ENCODE peak calls at places on chromosomes 12 and 14, in six cellular contexts. M is cardiac muscle cell, I is lung, V is stomach, G is PC-3, D is heart left ventricle. S is an unnamed sample.

GRCh38 chr14:85660243-85660922 is 130.4 kb downstream of the FLRT2 start:
- DNase-seq in M (no peak), I (no peak), V (no peak), G (no peak), D (no peak), S (no peak)

GRCh38 chr14:68144051-68144681 is 324.6 kb downstream of the RAD51B start:
- DNase-seq in M (peak), I (no peak), V (no peak), G (no peak), D (peak), S (peak)

GRCh38 chr12:64584173-64584555 is 26.1 kb upstream of the RASSF3 start:
- DNase-seq in M (no peak), I (no peak), V (no peak), G (no peak), D (no peak), S (no peak)

GRCh38 chr12:64528616-64529015 is 76.7 kb downstream of the TBK1 start:
- DNase-seq in M (no peak), I (no peak), V (no peak), G (peak), D (no peak), S (no peak)

GRCh38 chr12:94229902-94230301 is 81.5 kb downstream of the PLXNC1 start:
- DNase-seq in M (no peak), I (no peak), V (no peak), G (no peak), D (no peak), S (no peak)

GRCh38 chr12:70186436-70186835 is 56.8 kb upstream of the CNOT2 start:
- DNase-seq in M (no peak), I (no peak), V (no peak), G (no peak), D (no peak), S (no peak)

GRCh38 chr14:105380656-105381210 is 17.6 kb upstream of the TEX22 start:
- DNase-seq in M (no peak), I (no peak), V (no peak), G (no peak), D (no peak), S (no peak)

GRCh38 chr14:72237722-72238666 is 305.8 kb downstream of the RGS6 start:
- DNase-seq in M (no peak), I (no peak), V (no peak), G (no peak), D (no peak), S (no peak)

GRCh38 chr12:131112016-131112415 is 158.3 kb downstream of the ADGRD1 start:
- DNase-seq in M (no peak), I (no peak), V (no peak), G (no peak), D (no peak), S (no peak)

GRCh38 chr12:27549231-27549800 is 25.3 kb downstream of the PPFIBP1 start:
- DNase-seq in M (peak), I (no peak), V (no peak), G (peak), D (no peak), S (no peak)

GRCh38 chr14:37420622-37421021 is 174.4 kb downstream of the FOXA1 start:
- DNase-seq in M (no peak), I (no peak), V (no peak), G (no peak), D (no peak), S (no peak)

GRCh38 chr14:73235531-73236155 is 1.7 kb upstream of the PAPLN start:
- DNase-seq in M (peak), I (no peak), V (no peak), G (no peak), D (no peak), S (peak)

GRCh38 chr12:96510306-96510764 is 21.0 kb downstream of the CFAP54 start:
- DNase-seq in M (peak), I (no peak), V (no peak), G (no peak), D (no peak), S (no peak)

GRCh38 chr14:47557894-47558293 is 117.5 kb downstream of the MDGA2 start:
- DNase-seq in M (no peak), I (no peak), V (no peak), G (peak), D (no peak), S (no peak)

GRCh38 chr14:37618498-37619041 is 23.1 kb downstream of the TTC6 start:
- DNase-seq in M (no peak), I (no peak), V (no peak), G (no peak), D (no peak), S (no peak)

GRCh38 chr12:85574291-85574690 is 261.9 kb downstream of the RASSF9 start:
- DNase-seq in M (no peak), I (no peak), V (no peak), G (no peak), D (no peak), S (no peak)

GRCh38 chr12:75553865-75554555 is 42.6 kb upstream of the KRR1 start:
- DNase-seq in M (no peak), I (no peak), V (no peak), G (no peak), D (no peak), S (no peak)

GRCh38 chr12:2844786-2845185 is 10.0 kb upstream of the NRIP2 start:
- DNase-seq in M (no peak), I (no peak), V (no peak), G (no peak), D (no peak), S (no peak)

GRCh38 chr12:41293011-41293410 is 104.9 kb downstream of the PDZRN4 start:
- DNase-seq in M (no peak), I (no peak), V (no peak), G (peak), D (no peak), S (no peak)

GRCh38 chr12:78340406-78340805 is 509.7 kb downstream of the NAV3 start:
- DNase-seq in M (no peak), I (no peak), V (no peak), G (no peak), D (no peak), S (no peak)

GRCh38 chr12:65656904-65657351 is 167.4 kb upstream of the HMGA2 start:
- DNase-seq in M (peak), I (no peak), V (no peak), G (peak), D (no peak), S (no peak)

GRCh38 chr14:94180655-94181271 is 6.6 kb downstream of the PPP4R4 start:
- DNase-seq in M (peak), I (no peak), V (no peak), G (peak), D (no peak), S (no peak)

GRCh38 chr12:5873341-5873919 is 71.6 kb downstream of the ANO2 start:
- DNase-seq in M (no peak), I (no peak), V (no peak), G (no peak), D (no peak), S (no peak)

GRCh38 chr12:32264995-32265394 is 134.4 kb upstream of the FGD4 start:
- DNase-seq in M (peak), I (no peak), V (no peak), G (no peak), D (no peak), S (no peak)

GRCh38 chr14:35666429-35667043 is 132.6 kb downstream of the INSM2 start:
- DNase-seq in M (no peak), I (no peak), V (no peak), G (no peak), D (no peak), S (no peak)

GRCh38 chr14:75156901-75157300 is 19.5 kb downstream of the TMED10 start:
- DNase-seq in M (no peak), I (no peak), V (no peak), G (peak), D (no peak), S (no peak)

GRCh38 chr12:105961821-105962671 is 176.7 kb downstream of the NUAK1 start:
- DNase-seq in M (no peak), I (no peak), V (no peak), G (no peak), D (no peak), S (no peak)

GRCh38 chr12:84636801-84637285 is 275.8 kb downstream of the SLC6A15 start:
- DNase-seq in M (no peak), I (no peak), V (no peak), G (peak), D (no peak), S (no peak)

GRCh38 chr14:69096766-69097475 is 56.0 kb downstream of the DCAF5 start:
- DNase-seq in M (peak), I (no peak), V (no peak), G (no peak), D (no peak), S (no peak)

GRCh38 chr14:68952544-68953535 is 26.3 kb downstream of the ACTN1 start:
- DNase-seq in M (peak), I (no peak), V (no peak), G (no peak), D (peak), S (peak)

GRCh38 chr14:53741379-53742225 is 215.0 kb downstream of the BMP4 start:
- DNase-seq in M (no peak), I (no peak), V (no peak), G (no peak), D (no peak), S (no peak)

GRCh38 chr12:49538740-49539403 is at the start of gene KCNH3:
- DNase-seq in M (peak), I (peak), V (peak), G (peak), D (peak), S (peak)

GRCh38 chr12:12548713-12549112 is 13.9 kb downstream of the DUSP16 start:
- DNase-seq in M (no peak), I (no peak), V (no peak), G (no peak), D (no peak), S (no peak)

GRCh38 chr12:85191-85666 is 18.7 kb downstream of the IQSEC3 start:
- DNase-seq in M (no peak), I (no peak), V (no peak), G (no peak), D (no peak), S (no peak)

GRCh38 chr12:70722584-70723343 is 85.5 kb upstream of the PTPRB start:
- DNase-seq in M (peak), I (no peak), V (no peak), G (no peak), D (no peak), S (no peak)

GRCh38 chr14:73935666-73936065 is 14.2 kb downstream of the FAM161B start:
- DNase-seq in M (peak), I (no peak), V (no peak), G (peak), D (no peak), S (no peak)

GRCh38 chr12:130762319-130762675 is 46.2 kb upstream of the RIMBP2 start:
- DNase-seq in M (no peak), I (no peak), V (no peak), G (no peak), D (no peak), S (no peak)

GRCh38 chr14:82080319-82080718 is 546.7 kb upstream of the SEL1L start:
- DNase-seq in M (no peak), I (no peak), V (no peak), G (no peak), D (no peak), S (no peak)

DNA sequence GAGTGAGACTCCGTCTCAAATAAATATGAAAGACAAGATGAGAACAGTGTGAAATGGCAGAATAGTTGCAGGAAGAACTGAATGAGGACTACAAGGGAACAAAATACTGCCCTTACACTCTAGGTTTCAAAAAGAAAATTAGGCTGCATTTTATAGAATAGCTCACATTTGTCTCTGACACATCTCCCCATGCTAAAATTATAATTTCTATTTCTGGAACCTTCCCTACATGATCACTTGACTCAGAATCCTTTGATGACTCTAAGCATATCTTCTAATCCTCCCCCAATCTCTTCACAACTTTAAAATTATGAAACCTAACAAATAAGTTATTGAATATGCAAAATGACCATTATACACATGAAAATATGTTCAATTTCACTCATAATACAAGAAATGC is 4.4 kb upstream of the HIGD1C start:
- DNase-seq in M (no peak), I (no peak), V (no peak), G (no peak), D (no peak), S (no peak)
- H3K27ac ChIP-seq in M (no peak), I (no peak), V (no peak), G (no peak), D (no peak), S (no peak)

DNA sequence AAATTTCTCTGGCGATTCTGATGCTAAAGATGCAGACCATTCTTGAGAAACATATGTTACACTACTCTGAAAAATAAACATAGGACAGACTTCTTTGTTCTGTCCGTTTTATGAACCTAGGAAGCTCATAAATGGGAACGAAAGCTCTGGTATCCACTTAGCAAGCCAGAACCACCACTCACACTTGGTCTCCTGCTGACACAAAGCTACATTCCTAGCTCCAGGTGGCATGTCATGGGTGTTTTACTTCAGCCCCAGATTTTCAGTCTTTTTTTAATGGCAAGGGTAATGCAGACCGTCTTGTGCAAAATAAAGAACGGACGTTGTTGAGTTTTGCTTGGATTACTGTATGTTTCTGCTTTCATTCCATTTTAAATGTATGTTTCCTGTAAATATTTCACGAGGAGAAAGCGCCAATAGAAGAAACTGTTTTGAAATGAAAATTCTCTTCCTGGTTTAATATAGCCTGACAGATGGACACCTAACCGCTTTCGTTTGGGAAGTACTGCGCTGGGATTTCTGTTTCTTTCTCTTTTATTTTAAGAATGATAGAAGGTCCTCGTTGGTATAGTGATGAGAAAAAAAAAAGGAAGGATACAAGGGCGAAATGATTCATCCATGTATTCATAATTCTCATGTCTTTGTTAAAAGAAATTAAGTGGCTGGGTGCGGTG is 820 bp upstream of the COQ5 start:
- DNase-seq in M (peak), I (no peak), V (peak), G (peak), D (no peak), S (peak)
- TF ChIP-seq CTCF in M (no peak), I (no peak), V (no peak), G (peak), D (no peak), S (no peak)

GRCh38 chr12:51827925-51828818 is 20.3 kb downstream of the FIGNL2 start:
- DNase-seq in M (peak), I (peak), V (peak), G (peak), D (no peak), S (no peak)
- H3K27ac ChIP-seq in M (peak), I (peak), V (peak), G (peak), D (no peak), S (no peak)

GRCh38 chr12:47223848-47224213 is 144.1 kb upstream of the AMIGO2 start:
- DNase-seq in M (peak), I (no peak), V (peak), G (no peak), D (peak), S (peak)
- TF ChIP-seq CTCF in M (no peak), I (no peak), V (no peak), G (no peak), D (no peak), S (no peak)

GRCh38 chr14:30468354-30468753 is 90.6 kb upstream of the G2E3 start:
- DNase-seq in M (no peak), I (no peak), V (no peak), G (no peak), D (no peak), S (no peak)
- H3K27ac ChIP-seq in M (no peak), I (no peak), V (no peak), G (no peak), D (no peak), S (no peak)

DNA sequence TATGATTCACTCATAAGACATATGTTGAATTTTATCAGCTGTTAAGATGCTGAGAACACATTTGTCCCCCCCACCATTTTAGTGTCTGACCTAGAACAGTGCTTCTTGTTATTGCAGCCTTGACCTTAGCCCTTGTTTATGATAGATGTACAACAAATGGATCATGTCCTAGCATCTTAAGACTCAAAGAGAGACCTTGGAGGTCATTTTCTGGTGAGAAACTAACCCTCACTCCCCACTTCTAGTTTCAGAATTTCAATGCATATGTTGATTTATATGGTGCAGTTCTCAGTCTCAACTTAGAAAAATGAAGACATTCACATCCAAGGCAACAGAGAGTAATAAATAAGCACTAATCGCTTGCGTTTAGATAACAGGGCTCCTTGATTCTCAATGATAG is 391.2 kb downstream of the AEBP2 start:
- DNase-seq in M (no peak), I (no peak), V (no peak), G (no peak), D (no peak), S (no peak)
- TF ChIP-seq CTCF in M (no peak), I (no peak), V (no peak), G (no peak), D (no peak), S (no peak)

GRCh38 chr12:58086930-58087329 is 145.6 kb downstream of the ATP23 start:
- DNase-seq in M (no peak), I (no peak), V (no peak), G (no peak), D (no peak), S (no peak)
- H3K27ac ChIP-seq in M (no peak), I (no peak), V (no peak), G (no peak), D (no peak), S (no peak)

GRCh38 chr12:112087851-112088250 is 20.7 kb downstream of the NAA25 start:
- DNase-seq in M (no peak), I (no peak), V (no peak), G (no peak), D (no peak), S (no peak)

GRCh38 chr12:112091563-112091962 is 17.0 kb downstream of the NAA25 start:
- DNase-seq in M (no peak), I (no peak), V (no peak), G (no peak), D (no peak), S (no peak)

DNA sequence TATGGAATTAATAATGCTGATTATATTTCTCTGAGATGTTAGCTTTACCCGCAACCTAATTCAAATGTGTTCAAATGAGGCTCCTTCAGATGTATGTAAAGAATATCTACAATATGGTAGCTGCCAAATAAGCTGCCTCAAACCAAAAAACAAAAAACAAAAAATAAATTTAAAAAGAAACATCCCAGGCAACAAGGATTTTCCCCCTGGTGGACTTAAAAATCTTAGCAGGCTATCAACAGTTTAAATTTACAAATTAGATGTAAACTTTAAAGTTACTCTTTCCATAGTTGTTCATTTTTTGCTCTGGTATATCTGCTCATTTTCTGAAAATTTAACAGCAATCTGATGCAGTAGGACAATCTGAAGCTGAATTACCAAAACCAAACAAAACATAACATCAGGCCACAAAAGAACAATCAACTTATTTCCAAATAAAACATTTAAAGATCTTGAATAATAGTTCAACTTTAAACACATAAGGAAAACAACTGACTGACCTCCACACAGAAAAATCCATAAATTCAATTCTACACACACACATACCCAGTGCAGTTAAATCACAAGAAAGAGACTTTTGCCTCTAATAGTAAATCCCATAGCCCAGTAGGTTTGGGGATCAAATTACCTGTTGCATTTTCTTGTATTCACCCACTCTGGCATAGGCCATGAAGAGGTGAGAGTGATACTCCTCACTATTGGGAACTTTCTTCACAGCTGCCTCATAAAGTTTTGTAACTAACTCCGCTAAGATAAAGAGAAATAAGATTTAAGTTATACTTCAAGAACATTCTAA is 21.3 kb downstream of the NAA25 start:
- DNase-seq in M (no peak), I (no peak), V (no peak), G (no peak), D (no peak), S (no peak)
- TF ChIP-seq CTCF in M (peak), I (no peak), V (no peak), G (peak), D (no peak), S (peak)

S was measured in testis.